ENCODE peak calls at places on chromosomes 3 and 15, in six cellular contexts. M, Q, V, E, L and J are unnamed samples.

GRCh38 chr3:163476179-163476578 is 1602.1 kb downstream of the SI start:
- DNase-seq in M (no peak), Q (no peak), V (no peak), E (no peak), L (no peak), J (peak; percentile 4)

GRCh38 chr3:126157083-126157768 is 23.2 kb downstream of the ALDH1L1 start:
- DNase-seq in M (no peak), Q (no peak), V (no peak), E (no peak), L (no peak), J (no peak)

GRCh38 chr3:30476373-30477082 is 129.9 kb upstream of the TGFBR2 start:
- DNase-seq in M (peak; percentile 81), Q (peak; percentile 62), V (no peak), E (no peak), L (no peak), J (no peak)

GRCh38 chr3:169264711-169265110 is 398.8 kb downstream of the MECOM start:
- DNase-seq in M (peak; percentile 52), Q (peak; percentile 44), V (no peak), E (no peak), L (no peak), J (no peak)

GRCh38 chr3:50134367-50134766 is 20.8 kb upstream of the SEMA3F start:
- DNase-seq in M (no peak), Q (no peak), V (no peak), E (no peak), L (no peak), J (no peak)

GRCh38 chr3:79954756-79955155 is 187.0 kb upstream of the ROBO1 start:
- DNase-seq in M (no peak), Q (no peak), V (no peak), E (no peak), L (no peak), J (no peak)

GRCh38 chr15:82186748-82187415 is 75.7 kb downstream of the EFL1 start:
- DNase-seq in M (no peak), Q (no peak), V (no peak), E (no peak), L (no peak), J (no peak)

GRCh38 chr3:52119056-52119455 is 35.2 kb downstream of the POC1A start:
- DNase-seq in M (peak; percentile 9), Q (no peak), V (no peak), E (no peak), L (no peak), J (peak; percentile 86)

GRCh38 chr3:119781330-119782198 is at the start of gene NR1I2:
- DNase-seq in M (no peak), Q (no peak), V (no peak), E (no peak), L (no peak), J (no peak)

GRCh38 chr15:50905055-50905454 is 3.4 kb upstream of the AP4E1 start:
- DNase-seq in M (no peak), Q (no peak), V (no peak), E (no peak), L (no peak), J (no peak)

GRCh38 chr3:54859204-54859603 is 68.7 kb downstream of the LRTM1 start:
- DNase-seq in M (peak; percentile 35), Q (peak; percentile 68), V (no peak), E (no peak), L (no peak), J (no peak)

GRCh38 chr15:65841121-65841930 is 28.0 kb upstream of the RAB11A start:
- DNase-seq in M (no peak), Q (peak; percentile 22), V (no peak), E (no peak), L (no peak), J (no peak)

GRCh38 chr15:37038036-37038715 is 62.2 kb downstream of the MEIS2 start:
- DNase-seq in M (no peak), Q (peak; percentile 60), V (no peak), E (no peak), L (no peak), J (no peak)

GRCh38 chr3:133712017-133712416 is 34.2 kb upstream of the TF start:
- DNase-seq in M (no peak), Q (no peak), V (no peak), E (no peak), L (no peak), J (no peak)

GRCh38 chr3:124492824-124493223 is 237.4 kb upstream of the UMPS start:
- DNase-seq in M (peak; percentile 20), Q (peak; percentile 55), V (peak; percentile 75), E (no peak), L (no peak), J (peak; percentile 90)

GRCh38 chr3:11556234-11556633 is 87.5 kb downstream of the VGLL4 start:
- DNase-seq in M (no peak), Q (no peak), V (no peak), E (no peak), L (no peak), J (no peak)

GRCh38 chr15:65132841-65133549 is 613 bp downstream of the PDCD7 start:
- DNase-seq in M (peak; percentile 75), Q (peak; percentile 47), V (peak; percentile 53), E (peak; percentile 77), L (peak; percentile 35), J (peak; percentile 74)

DNA sequence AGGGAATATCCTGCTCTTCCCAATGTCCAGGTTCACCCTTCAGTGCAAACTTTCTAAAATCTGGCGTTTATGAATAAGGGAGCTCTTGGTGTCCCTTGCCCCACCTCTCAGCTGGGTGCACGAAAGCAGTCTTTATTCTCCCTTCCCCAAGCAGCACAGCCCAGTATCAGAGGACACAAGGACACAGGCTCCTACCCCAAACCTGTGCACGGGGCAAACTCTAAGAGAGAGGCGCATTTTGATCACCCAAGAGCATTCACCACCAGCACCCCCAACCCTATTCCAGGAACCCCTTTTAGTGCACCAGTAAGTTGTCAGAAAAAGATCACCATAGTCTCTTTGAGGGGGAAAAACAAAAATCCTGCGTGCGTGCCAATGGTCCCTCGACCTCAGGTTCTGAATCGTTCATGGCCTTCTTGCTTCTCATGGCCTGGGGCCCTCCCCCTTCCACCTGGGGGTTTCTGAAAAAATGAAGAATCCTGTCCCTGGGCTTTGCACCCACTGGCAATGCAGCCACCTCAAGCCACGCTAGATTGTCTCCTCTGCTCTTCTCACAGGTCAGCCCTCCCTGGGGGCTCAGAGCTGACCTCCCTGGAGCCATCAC is 78.9 kb downstream of the FAM174B start:
- DNase-seq in M (no peak), Q (no peak), V (no peak), E (peak; percentile 16), L (no peak), J (no peak)
- H2BK15ac ChIP-seq in M (no peak overlapping the region), Q (no peak overlapping the region), V (no peak overlapping the region), E (no peak overlapping the region), L (no peak overlapping the region), J (no peak overlapping the region)

DNA sequence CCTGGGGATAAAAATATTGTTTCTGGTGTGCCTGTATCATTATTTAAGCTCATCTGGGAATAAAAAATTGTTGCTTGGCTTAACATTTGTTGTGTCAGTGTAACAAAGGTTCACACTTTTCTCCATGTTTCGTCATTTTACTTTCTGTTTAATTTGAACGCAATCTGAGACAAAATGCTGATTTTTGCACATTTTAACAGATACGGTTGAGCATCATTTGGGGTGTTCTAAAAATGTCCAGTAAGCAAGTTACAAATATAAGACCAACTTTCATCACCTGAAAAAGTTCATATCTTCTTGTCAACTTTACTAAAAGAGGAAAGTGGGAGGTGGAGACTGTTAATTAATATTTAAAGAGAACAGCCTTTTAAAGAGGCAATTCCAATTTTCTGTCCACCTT is 134.8 kb upstream of the CNTN4 start:
- DNase-seq in M (no peak), Q (no peak), V (no peak), E (no peak), L (no peak), J (no peak)
- H2BK15ac ChIP-seq in M (no peak overlapping the region), Q (no peak overlapping the region), V (no peak overlapping the region), E (no peak overlapping the region), L (no peak overlapping the region), J (no peak overlapping the region)

GRCh38 chr15:68100194-68100593 is 46.1 kb downstream of the PIAS1 start:
- DNase-seq in M (no peak), Q (no peak), V (no peak), E (no peak), L (no peak), J (no peak)
- H2BK15ac ChIP-seq in M (no peak overlapping the region), Q (no peak overlapping the region), V (no peak overlapping the region), E (no peak overlapping the region), L (no peak overlapping the region), J (no peak overlapping the region)

DNA sequence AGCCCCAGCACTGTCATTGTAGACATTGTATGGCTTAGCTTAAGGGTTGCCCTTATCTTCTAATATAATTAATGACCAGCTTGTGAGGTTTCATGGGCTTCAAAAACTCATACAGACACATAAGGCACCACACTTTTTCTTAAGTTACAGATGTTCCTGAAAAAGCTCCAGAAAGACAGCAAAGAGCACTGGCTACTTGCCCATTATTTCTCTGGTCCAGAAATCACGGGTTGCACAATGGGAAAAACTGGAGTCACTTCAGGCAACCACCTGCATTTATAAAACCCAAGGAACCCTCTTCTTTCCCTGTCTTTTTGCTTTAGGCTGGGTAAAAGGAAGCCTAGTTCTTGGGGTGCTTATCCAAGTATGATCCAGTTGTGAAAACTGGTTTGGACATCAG is 2.3 kb upstream of the COL6A6 start:
- DNase-seq in M (no peak), Q (no peak), V (no peak), E (no peak), L (no peak), J (no peak)
- H2BK15ac ChIP-seq in M (no peak overlapping the region), Q (no peak overlapping the region), V (no peak overlapping the region), E (no peak overlapping the region), L (no peak overlapping the region), J (no peak overlapping the region)

GRCh38 chr3:43950775-43951174 is 260.0 kb downstream of the ABHD5 start:
- DNase-seq in M (no peak), Q (no peak), V (no peak), E (no peak), L (no peak), J (no peak)
- H2BK15ac ChIP-seq in M (no peak overlapping the region), Q (no peak overlapping the region), V (no peak overlapping the region), E (no peak overlapping the region), L (no peak overlapping the region), J (no peak overlapping the region)

DNA sequence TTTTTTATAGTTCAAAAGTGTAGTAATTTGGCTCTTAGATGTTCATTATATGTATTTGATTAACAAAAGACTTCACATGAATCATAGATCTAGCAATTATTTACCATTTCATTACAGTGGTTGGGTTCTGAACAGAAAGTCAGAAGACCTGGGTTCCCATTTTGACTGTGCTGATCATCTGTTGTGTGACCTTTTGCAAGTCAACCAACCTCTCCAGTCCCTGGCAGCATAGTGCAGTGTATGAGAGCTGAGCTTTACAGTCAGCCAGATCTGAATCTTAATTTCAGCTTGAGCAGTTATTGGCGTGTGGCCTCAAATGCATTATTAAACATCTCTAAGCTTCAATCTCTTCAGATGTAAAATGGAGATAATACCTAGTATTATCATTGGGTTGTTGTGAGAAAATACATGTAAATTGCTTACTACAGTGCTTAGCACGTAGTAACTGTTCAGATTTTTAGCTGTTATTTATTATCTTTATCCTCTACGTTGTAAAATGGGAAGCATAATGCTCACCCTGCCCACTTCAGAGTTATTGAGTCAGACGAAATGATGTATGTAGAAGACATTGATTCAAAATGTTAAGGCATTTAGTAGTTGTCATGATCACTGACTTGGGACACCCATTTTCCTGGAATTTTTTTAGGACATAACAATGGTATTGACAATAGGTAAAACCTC is 104.0 kb downstream of the KLHL25 start:
- DNase-seq in M (no peak), Q (no peak), V (no peak), E (no peak), L (no peak), J (no peak)
- H2BK15ac ChIP-seq in M (no peak overlapping the region), Q (no peak overlapping the region), V (no peak overlapping the region), E (no peak overlapping the region), L (no peak overlapping the region), J (peak overlapping the region; percentile 42)

GRCh38 chr15:39623550-39623931 is 42.7 kb downstream of the THBS1 start:
- DNase-seq in M (no peak), Q (no peak), V (no peak), E (no peak), L (no peak), J (no peak)
- H2BK15ac ChIP-seq in M (peak overlapping the region; percentile 54), Q (peak overlapping the region; percentile 94), V (no peak overlapping the region), E (no peak overlapping the region), L (no peak overlapping the region), J (no peak overlapping the region)